ENCODE peak calls at places on chromosomes 3 and 15, in ten cellular contexts. K is cerebellum; R is uterus; B is stimulated activated naive CD4-positive, alpha-beta T cell; O is HCEC 1CT; E is activated T-helper 1 cell treated with anti-CD3 and anti-CD28 coated beads, Interleukin-12 subunit alpha, Interleukin-12 subunit beta, Interleukin-2, Interleukin-4 antibody, amounts not matched to agents 30 ng/mL and 10 ng/mL and 1 ng/mL, durations not matched to agents 14 hours and 24 hours and 36 hours; Z is nephron progenitor cell; J is NCI-H2029; Y is central memory CD8-positive, alpha-beta T cell; L is T-helper 9 cell. I is an unnamed sample.

GRCh38 chr3:55017876-55018275 is 90.0 kb upstream of the LRTM1 start:
- DNase-seq in K (no peak), R (no peak), B (no peak), O (no peak), E (no peak), Z (no peak), J (no peak), Y (no peak), L (no peak), I (no peak)

GRCh38 chr3:49674491-49674983 is 386 bp downstream of the APEH start:
- DNase-seq in K (no peak), R (no peak), B (no peak), O (no peak), E (no peak), Z (no peak), J (no peak), Y (no peak), L (no peak), I (no peak)

GRCh38 chr3:5017953-5018531 is 38.8 kb downstream of the BHLHE40 start:
- DNase-seq in K (no peak), R (peak), B (no peak), O (no peak), E (no peak), Z (no peak), J (no peak), Y (no peak), L (no peak), I (peak)

GRCh38 chr3:142087676-142088075 is 61.7 kb downstream of the TFDP2 start:
- DNase-seq in K (no peak), R (no peak), B (no peak), O (peak), E (no peak), Z (no peak), J (no peak), Y (no peak), L (no peak), I (no peak)

GRCh38 chr3:3739345-3740060 is 59.7 kb upstream of the LRRN1 start:
- DNase-seq in K (no peak), R (no peak), B (no peak), O (no peak), E (no peak), Z (no peak), J (no peak), Y (no peak), L (no peak), I (no peak)

GRCh38 chr3:9339750-9340449 is 23.0 kb upstream of the THUMPD3 start:
- DNase-seq in K (no peak), R (no peak), B (no peak), O (peak), E (no peak), Z (no peak), J (no peak), Y (no peak), L (no peak), I (no peak)

GRCh38 chr3:156516284-156516683 is 38.6 kb downstream of the SSR3 start:
- DNase-seq in K (peak), R (no peak), B (no peak), O (no peak), E (no peak), Z (no peak), J (no peak), Y (no peak), L (no peak), I (no peak)

GRCh38 chr15:48520376-48521155 is 124.9 kb downstream of the FBN1 start:
- DNase-seq in K (no peak), R (no peak), B (no peak), O (no peak), E (no peak), Z (no peak), J (no peak), Y (no peak), L (no peak), I (no peak)

GRCh38 chr3:151925876-151926275 is 52.4 kb downstream of the SUCNR1 start:
- DNase-seq in K (no peak), R (no peak), B (no peak), O (peak), E (no peak), Z (no peak), J (no peak), Y (no peak), L (no peak), I (no peak)

GRCh38 chr15:66653852-66654251 is 48.2 kb upstream of the SMAD6 start:
- DNase-seq in K (no peak), R (no peak), B (no peak), O (no peak), E (no peak), Z (no peak), J (no peak), Y (no peak), L (no peak), I (no peak)